ENCODE peak calls at places on chromosomes 11 and 22, in eight cellular contexts. One of them, this sample, is unnamed. For H3K9me3, the result is how much of the 10 kb centered on the place peaks cover.

GRCh38 chr11:121337740-121338272 is 45.2 kb downstream of the SC5D start:
- DNase-seq in right cardiac atrium: no peak
- DNase-seq in aorta: no peak
- DNase-seq in heart right ventricle: no peak
- DNase-seq in psoas muscle: no peak
- DNase-seq in effector memory CD4-positive, alpha-beta T cell: no peak
- DNase-seq in PC-9: no peak
- DNase-seq in testis: peak
- DNase-seq in this sample: no peak

GRCh38 chr11:125168875-125169537 is 4.5 kb downstream of the PKNOX2 start:
- DNase-seq in right cardiac atrium: no peak
- DNase-seq in aorta: no peak
- DNase-seq in heart right ventricle: no peak
- DNase-seq in psoas muscle: no peak
- DNase-seq in effector memory CD4-positive, alpha-beta T cell: no peak
- DNase-seq in PC-9: no peak
- DNase-seq in testis: no peak
- DNase-seq in this sample: no peak

GRCh38 chr11:132605794-132606570 is 926.3 kb downstream of the OPCML start:
- DNase-seq in right cardiac atrium: no peak
- DNase-seq in aorta: no peak
- DNase-seq in heart right ventricle: no peak
- DNase-seq in psoas muscle: no peak
- DNase-seq in effector memory CD4-positive, alpha-beta T cell: no peak
- DNase-seq in PC-9: no peak
- DNase-seq in testis: no peak
- DNase-seq in this sample: no peak

GRCh38 chr11:69670158-69670845 is 4.9 kb downstream of the LTO1 start:
- DNase-seq in right cardiac atrium: peak
- DNase-seq in aorta: peak
- DNase-seq in heart right ventricle: peak
- DNase-seq in psoas muscle: peak
- DNase-seq in effector memory CD4-positive, alpha-beta T cell: peak
- DNase-seq in PC-9: peak
- DNase-seq in testis: peak
- DNase-seq in this sample: peak

GRCh38 chr11:70434813-70435300 is 36.5 kb downstream of the CTTN start:
- DNase-seq in right cardiac atrium: no peak
- DNase-seq in aorta: no peak
- DNase-seq in heart right ventricle: no peak
- DNase-seq in psoas muscle: no peak
- DNase-seq in effector memory CD4-positive, alpha-beta T cell: no peak
- DNase-seq in PC-9: no peak
- DNase-seq in testis: no peak
- DNase-seq in this sample: no peak

GRCh38 chr11:32893091-32893946 is 708 bp downstream of the QSER1 start:
- DNase-seq in right cardiac atrium: peak
- DNase-seq in aorta: peak
- DNase-seq in heart right ventricle: peak
- DNase-seq in psoas muscle: peak
- DNase-seq in effector memory CD4-positive, alpha-beta T cell: peak
- DNase-seq in PC-9: no peak
- DNase-seq in testis: peak
- DNase-seq in this sample: peak

GRCh38 chr11:86508604-86509471 is 134.2 kb downstream of the CCDC81 start:
- DNase-seq in right cardiac atrium: no peak
- DNase-seq in aorta: no peak
- DNase-seq in heart right ventricle: no peak
- DNase-seq in psoas muscle: no peak
- DNase-seq in effector memory CD4-positive, alpha-beta T cell: no peak
- DNase-seq in PC-9: no peak
- DNase-seq in testis: no peak
- DNase-seq in this sample: peak

GRCh38 chr11:1825039-1825740 is 9.6 kb upstream of the SYT8 start:
- DNase-seq in right cardiac atrium: peak
- DNase-seq in aorta: peak
- DNase-seq in heart right ventricle: no peak
- DNase-seq in psoas muscle: peak
- DNase-seq in effector memory CD4-positive, alpha-beta T cell: no peak
- DNase-seq in PC-9: no peak
- DNase-seq in testis: peak
- DNase-seq in this sample: peak

GRCh38 chr11:4203603-4204360 is 109.2 kb downstream of the RRM1 start:
- DNase-seq in right cardiac atrium: no peak
- DNase-seq in aorta: no peak
- DNase-seq in heart right ventricle: no peak
- DNase-seq in psoas muscle: no peak
- DNase-seq in effector memory CD4-positive, alpha-beta T cell: no peak
- DNase-seq in PC-9: no peak
- DNase-seq in testis: no peak
- DNase-seq in this sample: no peak

GRCh38 chr11:12167098-12167999 is 57.0 kb downstream of the MICAL2 start:
- DNase-seq in right cardiac atrium: no peak
- DNase-seq in aorta: no peak
- DNase-seq in heart right ventricle: no peak
- DNase-seq in psoas muscle: no peak
- DNase-seq in effector memory CD4-positive, alpha-beta T cell: no peak
- DNase-seq in PC-9: peak
- DNase-seq in testis: no peak
- DNase-seq in this sample: peak

GRCh38 chr22:26079009-26079408 is 90.3 kb upstream of the SEZ6L start:
- DNase-seq in right cardiac atrium: no peak
- DNase-seq in aorta: no peak
- DNase-seq in heart right ventricle: no peak
- DNase-seq in psoas muscle: no peak
- DNase-seq in effector memory CD4-positive, alpha-beta T cell: no peak
- DNase-seq in PC-9: no peak
- DNase-seq in testis: no peak
- DNase-seq in this sample: no peak

GRCh38 chr11:44955019-44955738 is 4.5 kb upstream of the TP53I11 start:
- DNase-seq in right cardiac atrium: no peak
- DNase-seq in aorta: no peak
- DNase-seq in heart right ventricle: peak
- DNase-seq in psoas muscle: peak
- DNase-seq in effector memory CD4-positive, alpha-beta T cell: no peak
- DNase-seq in PC-9: peak
- DNase-seq in testis: peak
- DNase-seq in this sample: peak

GRCh38 chr11:72736452-72737069 is 15.6 kb downstream of the ARAP1 start:
- DNase-seq in right cardiac atrium: peak
- DNase-seq in aorta: no peak
- DNase-seq in heart right ventricle: peak
- DNase-seq in psoas muscle: peak
- DNase-seq in effector memory CD4-positive, alpha-beta T cell: peak
- DNase-seq in PC-9: peak
- DNase-seq in testis: peak
- DNase-seq in this sample: peak

GRCh38 chr11:132973686-132974085 is 558.6 kb downstream of the OPCML start:
- DNase-seq in right cardiac atrium: no peak
- DNase-seq in aorta: no peak
- DNase-seq in heart right ventricle: no peak
- DNase-seq in psoas muscle: no peak
- DNase-seq in effector memory CD4-positive, alpha-beta T cell: no peak
- DNase-seq in PC-9: no peak
- DNase-seq in testis: no peak
- DNase-seq in this sample: no peak

GRCh38 chr11:90737328-90738050 is 514.6 kb upstream of the CHORDC1 start:
- DNase-seq in right cardiac atrium: no peak
- DNase-seq in aorta: no peak
- DNase-seq in heart right ventricle: no peak
- DNase-seq in psoas muscle: no peak
- DNase-seq in effector memory CD4-positive, alpha-beta T cell: no peak
- DNase-seq in PC-9: no peak
- DNase-seq in testis: no peak
- DNase-seq in this sample: no peak

GRCh38 chr11:132072044-132072879 is 701.8 kb downstream of the NTM start:
- DNase-seq in right cardiac atrium: no peak
- DNase-seq in aorta: no peak
- DNase-seq in heart right ventricle: no peak
- DNase-seq in psoas muscle: no peak
- DNase-seq in effector memory CD4-positive, alpha-beta T cell: no peak
- DNase-seq in PC-9: no peak
- DNase-seq in testis: no peak
- DNase-seq in this sample: no peak

GRCh38 chr11:11588890-11589289 is 32.9 kb downstream of the GALNT18 start:
- DNase-seq in right cardiac atrium: no peak
- DNase-seq in aorta: no peak
- DNase-seq in heart right ventricle: no peak
- DNase-seq in psoas muscle: no peak
- DNase-seq in effector memory CD4-positive, alpha-beta T cell: no peak
- DNase-seq in PC-9: no peak
- DNase-seq in testis: no peak
- DNase-seq in this sample: no peak

DNA sequence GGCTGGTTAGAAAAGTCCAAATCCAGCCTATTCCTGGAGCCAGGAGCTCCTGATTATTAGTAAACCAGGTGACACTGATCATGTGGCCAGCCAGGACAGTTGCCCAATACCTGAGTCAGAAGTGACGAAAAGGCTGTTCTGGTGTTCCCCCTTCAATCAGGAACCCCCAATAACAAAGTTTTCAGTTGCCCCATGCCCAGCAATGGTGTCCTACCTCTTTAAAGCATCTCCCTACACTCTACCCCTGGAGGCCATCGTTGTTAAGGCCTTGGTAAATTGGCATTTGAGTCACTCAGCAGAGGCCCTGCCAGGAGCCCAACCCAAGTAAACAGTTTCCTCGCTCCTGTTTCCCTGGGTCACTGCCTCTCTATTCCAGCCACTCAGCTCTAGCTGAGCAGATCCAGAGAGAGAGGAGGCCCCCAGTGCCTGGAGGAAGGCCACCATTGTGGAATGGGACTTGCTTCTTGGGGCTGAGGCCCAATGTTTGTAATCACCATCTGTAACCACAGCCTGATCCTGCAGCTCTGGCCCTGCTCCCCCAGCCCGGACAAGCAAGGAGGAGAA is 25.0 kb downstream of the ARHGAP1 start:
- DNase-seq in right cardiac atrium: peak
- DNase-seq in aorta: no peak
- DNase-seq in heart right ventricle: peak
- DNase-seq in psoas muscle: peak
- DNase-seq in effector memory CD4-positive, alpha-beta T cell: no peak
- DNase-seq in PC-9: peak
- DNase-seq in testis: no peak
- DNase-seq in this sample: peak
- H3K4me3 ChIP-seq in right cardiac atrium: no peak
- H3K4me3 ChIP-seq in aorta: no peak
- H3K4me3 ChIP-seq in heart right ventricle: no peak
- H3K4me3 ChIP-seq in psoas muscle: no peak
- H3K4me3 ChIP-seq in effector memory CD4-positive, alpha-beta T cell: no peak
- H3K4me3 ChIP-seq in PC-9: no peak
- H3K4me3 ChIP-seq in testis: no peak
- H3K4me3 ChIP-seq in this sample: no peak

DNA sequence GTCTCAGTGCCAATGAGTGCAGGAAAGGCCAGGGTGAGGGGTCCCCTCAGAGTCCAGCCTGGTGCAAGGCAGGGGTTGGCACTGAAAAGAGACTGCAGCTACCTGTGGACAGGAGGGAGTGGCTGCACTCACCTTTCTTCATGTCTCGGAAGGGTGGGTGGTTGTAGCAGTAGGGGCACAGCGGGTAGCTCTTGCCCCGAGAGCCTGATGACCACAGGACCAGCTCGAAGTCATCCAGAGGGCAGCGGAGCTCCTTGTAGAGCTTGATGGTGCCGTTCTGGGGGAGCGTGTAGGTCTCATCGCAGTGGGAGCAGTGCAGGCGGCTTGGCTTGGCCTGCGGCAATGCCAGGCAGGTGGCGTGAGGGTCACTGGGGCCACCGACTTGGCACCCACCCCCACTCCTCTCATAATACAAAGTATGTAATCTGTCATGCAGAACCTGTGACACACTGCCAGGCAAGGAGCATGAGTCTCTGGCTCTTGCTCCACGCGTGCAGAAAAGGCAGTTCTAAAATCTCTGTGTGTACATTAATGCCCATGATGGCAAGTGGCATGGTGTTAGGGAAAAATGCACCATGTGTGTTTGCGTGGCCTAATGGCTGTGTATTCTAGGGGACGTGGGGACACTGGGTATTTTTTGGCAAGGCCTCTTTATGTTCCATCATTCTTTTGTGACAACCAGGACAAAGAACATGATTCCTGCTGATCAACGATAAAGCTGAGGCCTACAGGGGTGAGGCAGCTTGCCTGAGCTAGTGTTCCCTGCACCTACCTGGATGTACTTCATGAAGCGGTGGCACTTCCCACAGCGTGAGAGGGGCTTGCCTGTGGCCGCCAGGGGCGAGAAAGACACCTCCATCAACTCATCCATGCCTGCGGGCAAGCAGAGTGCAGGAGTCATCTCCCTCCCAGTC is 6.0 kb upstream of the PPM1F start:
- DNase-seq in right cardiac atrium: no peak
- DNase-seq in aorta: no peak
- DNase-seq in heart right ventricle: no peak
- DNase-seq in psoas muscle: no peak
- DNase-seq in effector memory CD4-positive, alpha-beta T cell: no peak
- DNase-seq in PC-9: no peak
- DNase-seq in testis: no peak
- DNase-seq in this sample: no peak
- H3K27ac ChIP-seq in right cardiac atrium: no peak
- H3K27ac ChIP-seq in aorta: no peak
- H3K27ac ChIP-seq in heart right ventricle: no peak
- H3K27ac ChIP-seq in psoas muscle: no peak
- H3K27ac ChIP-seq in effector memory CD4-positive, alpha-beta T cell: no peak
- H3K27ac ChIP-seq in PC-9: no peak
- H3K27ac ChIP-seq in testis: no peak
- H3K27ac ChIP-seq in this sample: no peak

DNA sequence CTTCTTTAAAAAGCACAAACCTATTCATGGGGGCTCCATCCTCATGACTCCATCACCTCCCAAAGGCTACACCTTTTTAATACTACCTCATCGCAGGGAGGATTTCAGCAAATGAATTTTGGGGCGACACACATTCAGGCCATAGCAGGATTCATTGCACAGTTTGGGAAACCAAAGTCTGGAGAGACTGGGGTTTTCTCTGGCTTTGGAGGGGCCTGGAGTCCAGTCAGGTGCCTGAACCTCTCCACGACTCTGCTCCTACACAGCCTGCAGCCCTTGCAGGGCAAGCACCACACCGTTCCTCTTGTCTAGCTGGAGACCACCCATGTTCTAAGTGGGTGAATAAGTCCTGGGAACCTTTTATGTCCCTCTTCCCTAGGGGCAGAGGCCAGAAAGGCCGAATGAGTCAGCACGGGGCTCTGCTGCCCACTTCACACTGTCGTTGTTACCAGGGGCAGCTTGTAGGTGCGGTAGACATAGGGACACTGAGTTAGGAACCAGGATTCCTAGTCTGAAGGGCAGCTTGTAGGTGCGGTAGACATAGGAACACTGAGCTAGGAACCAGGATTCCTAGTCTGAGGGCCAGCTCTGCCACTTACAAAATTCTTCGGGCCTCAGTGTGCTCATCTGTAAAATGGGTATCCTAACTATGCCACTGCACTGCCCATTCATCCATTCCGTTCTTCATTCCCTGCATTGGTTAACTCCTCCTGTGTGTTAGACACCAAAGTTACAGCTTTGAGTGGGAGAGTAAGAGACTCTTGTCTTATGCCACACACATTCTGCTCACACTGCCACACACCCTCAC is 251.7 kb upstream of the B3GAT1 start:
- DNase-seq in right cardiac atrium: no peak
- DNase-seq in aorta: no peak
- DNase-seq in heart right ventricle: peak
- DNase-seq in psoas muscle: no peak
- DNase-seq in effector memory CD4-positive, alpha-beta T cell: no peak
- DNase-seq in PC-9: no peak
- DNase-seq in testis: no peak
- DNase-seq in this sample: no peak
- H3K9me3 ChIP-seq in right cardiac atrium: under half
- H3K9me3 ChIP-seq in aorta: under half
- H3K9me3 ChIP-seq in heart right ventricle: under half
- H3K9me3 ChIP-seq in psoas muscle: under half
- H3K9me3 ChIP-seq in effector memory CD4-positive, alpha-beta T cell: under half
- H3K9me3 ChIP-seq in PC-9: under half
- H3K9me3 ChIP-seq in testis: under half
- H3K9me3 ChIP-seq in this sample: under half

GRCh38 chr22:31081963-31082605 is 966 bp downstream of the SMTN start:
- DNase-seq in right cardiac atrium: no peak
- DNase-seq in aorta: no peak
- DNase-seq in heart right ventricle: no peak
- DNase-seq in psoas muscle: no peak
- DNase-seq in effector memory CD4-positive, alpha-beta T cell: no peak
- DNase-seq in PC-9: peak
- DNase-seq in testis: no peak
- DNase-seq in this sample: no peak
- H3K4me3 ChIP-seq in right cardiac atrium: peak
- H3K4me3 ChIP-seq in aorta: peak
- H3K4me3 ChIP-seq in heart right ventricle: peak
- H3K4me3 ChIP-seq in psoas muscle: peak
- H3K4me3 ChIP-seq in effector memory CD4-positive, alpha-beta T cell: no peak
- H3K4me3 ChIP-seq in PC-9: peak
- H3K4me3 ChIP-seq in testis: peak
- H3K4me3 ChIP-seq in this sample: peak